ENCODE peak calls at places on chromosomes 5 and 9, in six cellular contexts. W is astrocyte of the spinal cord; I is AG20443; P is T-cell; M is ascending aorta; B is stimulated activated CD8-positive, alpha-beta memory T cell treated with anti-CD3 and anti-CD28 coated beads, Interleukin-12 subunit alpha, Interleukin-12 subunit beta, amount 100 ng/mL, for 4 hours. T is an unnamed sample.
A peak's percentile ranks its signal among the peaks of the same experiment; 100 is the strongest.

GRCh38 chr5:135151256-135151655 is 117.2 kb upstream of the PITX1 start:
- DNase-seq in W (no peak), M (no peak), I (no peak), B (no peak), P (no peak), T (no peak)

GRCh38 chr9:134306583-134307222 is 19.6 kb upstream of the RXRA start:
- DNase-seq in W (no peak), B (no peak), P (no peak), I (no peak), M (no peak), T (no peak)

GRCh38 chr5:180755601-180756000 is 15.7 kb upstream of the OR2Y1 start:
- DNase-seq in P (no peak), M (no peak), I (no peak), B (no peak), W (no peak), T (no peak)

GRCh38 chr5:113020461-113021273 is 44.1 kb downstream of the DCP2 start:
- DNase-seq in I (no peak), M (no peak), P (no peak), B (no peak), W (peak; percentile 80), T (no peak)

GRCh38 chr5:55577353-55578060 is 42.7 kb upstream of the PLPP1 start:
- DNase-seq in P (no peak), M (no peak), B (no peak), W (peak; percentile 53), I (peak; percentile 36), T (no peak)

GRCh38 chr9:95506438-95506691 is 10.4 kb downstream of the PTCH1 start:
- DNase-seq in P (no peak), W (peak; percentile 45), B (no peak), I (peak; percentile 39), M (no peak), T (no peak)

GRCh38 chr9:114138537-114138936 is 16.8 kb upstream of the COL27A1 start:
- DNase-seq in M (no peak), I (peak; percentile 45), B (no peak), W (no peak), P (no peak), T (no peak)

GRCh38 chr9:103444157-103444556 is 449.0 kb downstream of the CYLC2 start:
- DNase-seq in W (no peak), M (no peak), P (no peak), I (no peak), B (no peak), T (no peak)

GRCh38 chr5:52863715-52864114 is 76.0 kb downstream of the ITGA1 start:
- DNase-seq in W (peak; percentile 6), B (no peak), P (no peak), M (no peak), I (no peak), T (no peak)

GRCh38 chr5:97538916-97539315 is 355.9 kb upstream of the RIOK2 start:
- DNase-seq in M (no peak), B (no peak), P (no peak), W (no peak), I (no peak), T (no peak)

GRCh38 chr5:163535290-163535689 is 29.9 kb downstream of the MAT2B start:
- DNase-seq in I (no peak), W (no peak), M (no peak), B (no peak), P (no peak), T (no peak)

GRCh38 chr9:137174722-137175293 is 3.0 kb upstream of the TMEM210 start:
- DNase-seq in I (no peak), M (no peak), P (no peak), B (no peak), W (no peak), T (no peak)

GRCh38 chr9:1053848-1054365 is 3.8 kb downstream of the DMRT2 start:
- DNase-seq in M (no peak), B (no peak), I (no peak), P (no peak), W (no peak), T (no peak)

GRCh38 chr5:83518676-83519075 is 47.1 kb downstream of the VCAN start:
- DNase-seq in I (no peak), M (no peak), B (no peak), P (no peak), W (no peak), T (no peak)

GRCh38 chr9:32251539-32251938 is 132.9 kb upstream of the ACO1 start:
- DNase-seq in I (peak; percentile 51), M (no peak), P (no peak), B (no peak), W (peak; percentile 49), T (peak; percentile 13)

GRCh38 chr5:34918025-34918424 is 2.5 kb downstream of the BRIX1 start:
- DNase-seq in I (no peak), W (no peak), P (no peak), B (no peak), M (no peak), T (no peak)

GRCh38 chr5:157328277-157328912 is 62.5 kb downstream of the CYFIP2 start:
- DNase-seq in W (peak; percentile 81), P (peak; percentile 38), I (peak; percentile 94), B (peak; percentile 22), M (no peak), T (peak; percentile 87)

GRCh38 chr9:99052849-99053715 is 51.8 kb upstream of the TGFBR1 start:
- DNase-seq in P (no peak), M (no peak), I (no peak), W (no peak), B (no peak), T (no peak)

GRCh38 chr5:126100767-126101166 is 322.4 kb upstream of the GRAMD2B start:
- DNase-seq in B (no peak), W (no peak), M (no peak), P (no peak), I (peak; percentile 16), T (no peak)

GRCh38 chr5:81545911-81546310 is 152.0 kb upstream of the ACOT12 start:
- DNase-seq in P (no peak), B (no peak), W (no peak), M (no peak), I (no peak), T (no peak)

GRCh38 chr9:136328622-136329041 is 1.3 kb downstream of the GPSM1 start:
- DNase-seq in B (no peak), P (no peak), W (peak; percentile 43), I (peak; percentile 65), M (no peak), T (no peak)

GRCh38 chr9:137428841-137429545 is 5.8 kb downstream of the NOXA1 start:
- DNase-seq in I (no peak), M (no peak), P (no peak), B (no peak), W (no peak), T (no peak)

GRCh38 chr5:71483355-71483754 is 27.9 kb downstream of the BDP1 start:
- DNase-seq in I (peak; percentile 17), W (peak; percentile 89), M (no peak), B (no peak), P (no peak), T (peak; percentile 63)